ENCODE peak calls at places on chromosomes 1 and 21, in six cellular contexts. J is astrocyte, K is pancreas, M is epithelial cell of esophagus, U is IMR-90, L is lower leg skin. D is an unnamed sample.

GRCh38 chr21:46549650-46550049 is 55.2 kb downstream of the S100B start:
- DNase-seq in J (no peak), K (no peak), M (no peak), U (no peak), L (no peak), D (no peak)

GRCh38 chr21:43031121-43031624 is 44.5 kb downstream of the CBS start:
- DNase-seq in J (no peak), K (no peak), M (no peak), U (no peak), L (no peak), D (no peak)

GRCh38 chr1:204348722-204349121 is 11.0 kb downstream of the PLEKHA6 start:
- DNase-seq in J (peak), K (no peak), M (no peak), U (peak), L (no peak), D (no peak)

GRCh38 chr1:108082006-108082405 is 117.0 kb upstream of the VAV3 start:
- DNase-seq in J (no peak), K (no peak), M (no peak), U (no peak), L (no peak), D (no peak)

GRCh38 chr1:12464028-12464427 is 154.0 kb downstream of the DHRS3 start:
- DNase-seq in J (peak), K (peak), M (no peak), U (no peak), L (peak), D (no peak)

GRCh38 chr1:109527846-109528245 is 11.8 kb upstream of the GPR61 start:
- DNase-seq in J (no peak), K (no peak), M (no peak), U (no peak), L (no peak), D (no peak)

GRCh38 chr1:11062965-11063401 is 3.2 kb upstream of the SRM start:
- DNase-seq in J (peak), K (no peak), M (peak), U (no peak), L (peak), D (no peak)

GRCh38 chr1:184596950-184597651 is 157.6 kb downstream of the EDEM3 start:
- DNase-seq in J (no peak), K (no peak), M (no peak), U (no peak), L (no peak), D (no peak)

GRCh38 chr1:185054365-185055060 is 9.2 kb downstream of the RNF2 start:
- DNase-seq in J (no peak), K (no peak), M (no peak), U (no peak), L (no peak), D (no peak)

GRCh38 chr1:226417350-226417749 is 9.5 kb upstream of the PARP1 start:
- DNase-seq in J (no peak), K (no peak), M (no peak), U (no peak), L (peak), D (no peak)

GRCh38 chr1:43545321-43545685 is 14.6 kb downstream of the PTPRF start:
- DNase-seq in J (no peak), K (no peak), M (no peak), U (no peak), L (no peak), D (no peak)

GRCh38 chr1:99745684-99746083 is 20.8 kb downstream of the FRRS1 start:
- DNase-seq in J (no peak), K (no peak), M (no peak), U (no peak), L (no peak), D (no peak)

GRCh38 chr1:211488641-211489040 is 3.3 kb downstream of the RD3 start:
- DNase-seq in J (no peak), K (no peak), M (no peak), U (no peak), L (no peak), D (no peak)

GRCh38 chr1:5928714-5929400 is 63.4 kb downstream of the NPHP4 start:
- DNase-seq in J (no peak), K (no peak), M (no peak), U (no peak), L (no peak), D (no peak)

GRCh38 chr1:52402860-52403240 is 1.4 kb downstream of the ORC1 start:
- DNase-seq in J (no peak), K (no peak), M (no peak), U (no peak), L (no peak), D (no peak)

GRCh38 chr1:115426271-115426771 is 88.3 kb upstream of the NGF start:
- DNase-seq in J (peak), K (peak), M (peak), U (peak), L (no peak), D (no peak)

GRCh38 chr1:74317663-74318062 is 82.5 kb downstream of the TNNI3K start:
- DNase-seq in J (no peak), K (no peak), M (peak), U (no peak), L (no peak), D (no peak)

GRCh38 chr1:149896589-149896988 is 2.8 kb upstream of the BOLA1 start:
- DNase-seq in J (no peak), K (no peak), M (no peak), U (no peak), L (no peak), D (no peak)

GRCh38 chr21:31909153-31909771 is 36.4 kb downstream of the HUNK start:
- DNase-seq in J (no peak), K (no peak), M (no peak), U (peak), L (peak), D (no peak)

GRCh38 chr1:169985757-169986156 is 88.7 kb downstream of the KIFAP3 start:
- DNase-seq in J (no peak), K (no peak), M (no peak), U (no peak), L (no peak), D (no peak)

GRCh38 chr1:238767321-238767720 is 619.0 kb upstream of the CHRM3 start:
- DNase-seq in J (no peak), K (no peak), M (no peak), U (no peak), L (no peak), D (no peak)

GRCh38 chr1:224769987-224770693 is 154.0 kb downstream of the CNIH3 start:
- DNase-seq in J (peak), K (no peak), M (peak), U (peak), L (no peak), D (no peak)

GRCh38 chr1:22572778-22573177 is 9.5 kb downstream of the EPHA8 start:
- DNase-seq in J (no peak), K (no peak), M (no peak), U (no peak), L (no peak), D (no peak)

GRCh38 chr1:34792424-34792823 is 375 bp upstream of the GJA4 start:
- DNase-seq in J (no peak), K (no peak), M (no peak), U (no peak), L (peak), D (no peak)

GRCh38 chr1:215883004-215883403 is 315.9 kb downstream of the KCTD3 start:
- DNase-seq in J (no peak), K (no peak), M (no peak), U (no peak), L (no peak), D (no peak)

GRCh38 chr1:94235189-94236020 is 2.0 kb downstream of the ARHGAP29 start:
- DNase-seq in J (no peak), K (no peak), M (no peak), U (no peak), L (no peak), D (no peak)

GRCh38 chr1:24955161-24955560 is 25.1 kb upstream of the RUNX3 start:
- DNase-seq in J (peak), K (no peak), M (peak), U (peak), L (no peak), D (no peak)

GRCh38 chr1:229870381-229870780 is 196.7 kb upstream of the GALNT2 start:
- DNase-seq in J (no peak), K (no peak), M (no peak), U (no peak), L (no peak), D (no peak)

GRCh38 chr1:212225871-212226302 is 59.3 kb upstream of the PPP2R5A start:
- DNase-seq in J (no peak), K (no peak), M (no peak), U (no peak), L (no peak), D (no peak)

GRCh38 chr1:97630968-97631367 is 289.9 kb downstream of the DPYD start:
- DNase-seq in J (peak), K (no peak), M (peak), U (no peak), L (no peak), D (no peak)

GRCh38 chr1:197526736-197527371 is 248.4 kb downstream of the DENND1B start:
- DNase-seq in J (peak), K (no peak), M (peak), U (peak), L (no peak), D (no peak)

GRCh38 chr21:36744560-36745231 is 45.8 kb downstream of the SIM2 start:
- DNase-seq in J (peak), K (no peak), M (no peak), U (no peak), L (no peak), D (no peak)

GRCh38 chr1:175095978-175096611 is 28.5 kb downstream of the TNN start:
- DNase-seq in J (no peak), K (no peak), M (no peak), U (no peak), L (peak), D (no peak)

GRCh38 chr1:234782057-234782800 is 172.3 kb upstream of the IRF2BP2 start:
- DNase-seq in J (no peak), K (no peak), M (peak), U (peak), L (peak), D (no peak)

GRCh38 chr1:154849645-154850131 is 20.4 kb downstream of the KCNN3 start:
- DNase-seq in J (no peak), K (no peak), M (no peak), U (no peak), L (no peak), D (no peak)

GRCh38 chr1:204319462-204319861 is 40.3 kb downstream of the PLEKHA6 start:
- DNase-seq in J (peak), K (no peak), M (peak), U (peak), L (no peak), D (no peak)

GRCh38 chr1:17671741-17672140 is 83.4 kb upstream of the ACTL8 start:
- DNase-seq in J (no peak), K (no peak), M (no peak), U (no peak), L (no peak), D (no peak)
- TF ChIP-seq CTCF in J (no peak), K (no peak), M (no peak), U (no peak), L (no peak), D (no peak)

DNA sequence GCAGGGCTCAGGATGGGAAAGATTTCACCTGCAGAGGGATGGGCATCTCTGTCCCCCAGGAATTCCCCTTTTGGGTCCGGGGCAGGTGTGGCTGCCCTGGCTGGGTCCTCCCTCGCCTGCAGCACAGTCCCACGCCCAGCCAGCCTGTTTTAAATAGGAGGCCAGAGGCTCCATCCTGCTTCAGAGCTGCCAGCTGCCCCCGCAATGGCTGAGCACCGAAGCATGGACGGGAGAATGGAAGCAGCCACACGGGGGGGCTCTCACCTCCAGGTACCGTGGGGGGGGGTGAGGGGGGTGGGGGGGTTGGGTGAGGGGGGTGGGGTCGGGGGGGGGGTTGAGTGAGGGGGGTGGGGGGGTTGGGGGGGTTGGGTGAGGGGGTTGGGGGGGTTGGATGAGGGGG is 3.6 kb downstream of the SCNN1D start:
- DNase-seq in J (no peak), K (no peak), M (peak), U (no peak), L (no peak), D (no peak)
- TF ChIP-seq CTCF in J (no peak), K (no peak), M (no peak), U (peak), L (no peak), D (no peak)

GRCh38 chr1:118155106-118155505 is 29.9 kb downstream of the SPAG17 start:
- DNase-seq in J (no peak), K (no peak), M (no peak), U (no peak), L (no peak), D (no peak)

GRCh38 chr1:118158918-118159317 is 26.1 kb downstream of the SPAG17 start:
- DNase-seq in J (peak), K (no peak), M (peak), U (peak), L (no peak), D (no peak)

GRCh38 chr1:118151312-118151937 is 33.6 kb downstream of the SPAG17 start:
- DNase-seq in J (peak), K (peak), M (peak), U (peak), L (no peak), D (peak)

GRCh38 chr1:118157506-118157905 is 27.5 kb downstream of the SPAG17 start:
- DNase-seq in J (no peak), K (no peak), M (no peak), U (no peak), L (no peak), D (no peak)

DNA sequence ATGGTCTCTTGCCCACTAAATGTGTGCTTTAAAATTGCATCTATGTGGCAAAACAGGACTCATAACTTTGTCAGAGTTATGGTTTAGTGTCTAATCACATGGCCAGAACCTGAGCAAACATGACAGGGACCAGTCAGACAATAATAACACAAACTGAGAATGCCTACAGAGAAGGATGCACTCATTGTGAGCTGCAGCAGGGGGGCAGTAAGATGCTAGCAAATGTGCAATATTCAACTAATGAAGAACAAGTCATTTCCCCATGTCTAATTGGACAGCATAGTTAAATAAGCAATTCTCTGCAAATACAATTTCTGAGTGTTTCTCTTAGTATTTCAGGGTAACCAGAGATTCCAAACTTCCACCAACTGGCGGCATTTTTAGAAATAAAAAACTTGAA is 30.8 kb downstream of the SPAG17 start:
- DNase-seq in J (no peak), K (no peak), M (peak), U (peak), L (no peak), D (no peak)
- TF ChIP-seq CTCF in J (peak), K (no peak), M (peak), U (peak), L (no peak), D (no peak)

GRCh38 chr1:14923400-14924011 is 230.0 kb upstream of the TMEM51 start:
- DNase-seq in J (no peak), K (no peak), M (no peak), U (no peak), L (no peak), D (no peak)

GRCh38 chr1:14926214-14926613 is 227.3 kb upstream of the TMEM51 start:
- DNase-seq in J (no peak), K (no peak), M (peak), U (peak), L (no peak), D (no peak)

GRCh38 chr1:14924012-14924452 is 229.5 kb upstream of the TMEM51 start:
- DNase-seq in J (peak), K (peak), M (peak), U (peak), L (peak), D (no peak)

GRCh38 chr1:14925336-14926136 is 228.0 kb upstream of the TMEM51 start:
- DNase-seq in J (no peak), K (no peak), M (peak), U (no peak), L (no peak), D (no peak)

DNA sequence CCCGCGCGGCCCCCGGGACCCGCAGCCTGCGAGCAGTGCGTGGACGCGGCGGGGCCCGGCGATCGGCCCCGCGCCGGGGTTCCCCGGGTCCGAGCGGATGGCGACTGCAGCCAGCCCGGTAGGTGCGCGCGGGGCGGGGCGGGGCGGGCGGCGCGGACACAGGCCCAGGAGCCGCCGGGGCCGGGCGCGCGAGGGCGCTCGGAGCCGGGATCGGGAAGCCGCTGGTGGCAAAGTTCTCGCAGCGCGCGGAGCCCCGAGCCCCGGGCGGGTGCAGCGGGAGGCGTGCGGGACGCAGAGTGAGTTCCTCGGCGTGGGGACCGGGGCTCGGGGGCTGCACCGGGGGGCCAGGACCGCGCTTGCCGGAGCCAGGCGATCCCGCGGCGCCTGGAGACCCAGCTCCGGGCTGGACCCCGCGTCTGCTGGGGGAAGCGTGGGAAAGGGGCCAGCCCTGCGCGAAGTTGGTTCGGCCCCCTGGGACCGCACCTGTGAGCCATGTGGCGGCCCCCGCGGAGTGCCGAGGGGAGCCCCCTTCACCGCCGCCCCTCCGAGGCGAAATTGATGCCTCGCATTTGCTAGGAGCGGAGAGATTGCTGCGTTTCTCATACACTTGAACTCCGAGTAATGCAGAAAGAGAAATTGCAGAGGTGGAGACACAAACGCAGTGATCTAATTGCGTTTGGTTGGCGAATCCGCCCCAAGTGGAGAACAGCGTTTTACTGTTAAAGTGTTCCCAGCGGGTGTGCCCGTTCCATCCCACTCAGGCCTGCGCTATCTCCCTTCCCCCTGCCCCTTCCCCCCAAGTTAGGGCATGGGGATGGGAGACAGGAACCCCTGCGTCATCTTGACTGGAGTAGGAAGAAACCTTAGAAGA is 228.9 kb upstream of the TMEM51 start:
- DNase-seq in J (peak), K (peak), M (peak), U (peak), L (no peak), D (no peak)
- TF ChIP-seq CTCF in J (no peak), K (no peak), M (peak), U (peak), L (no peak), D (no peak)